ENCODE peak calls at places on chromosome 15, in ten cellular contexts. One of them, this sample, is unnamed.

GRCh38 chr15:66870880-66871388 is 168.9 kb downstream of the SMAD6 start:
- DNase-seq in AG04449: no peak
- DNase-seq in brain microvascular endothelial cell: no peak
- DNase-seq in type B pancreatic cell: no peak
- DNase-seq in RPMI8226: no peak
- DNase-seq in NCI-H524 treated with DMSO at 0.1 percent for 48 hours: no peak
- DNase-seq in KBM-7: no peak
- DNase-seq in CD8-positive, alpha-beta T cell: no peak
- DNase-seq in HCEC 1CT: no peak
- DNase-seq in T-helper 9 cell: no peak
- DNase-seq in this sample: no peak

GRCh38 chr15:33964665-33965040 is 3.6 kb upstream of the CHRM5 start:
- DNase-seq in AG04449: no peak
- DNase-seq in brain microvascular endothelial cell: no peak
- DNase-seq in type B pancreatic cell: no peak
- DNase-seq in RPMI8226: no peak
- DNase-seq in NCI-H524 treated with DMSO at 0.1 percent for 48 hours: no peak
- DNase-seq in KBM-7: no peak
- DNase-seq in CD8-positive, alpha-beta T cell: no peak
- DNase-seq in HCEC 1CT: no peak
- DNase-seq in T-helper 9 cell: no peak
- DNase-seq in this sample: no peak

GRCh38 chr15:66882251-66883020 is 180.4 kb downstream of the SMAD6 start:
- DNase-seq in AG04449: no peak
- DNase-seq in brain microvascular endothelial cell: peak; percentile 38
- DNase-seq in type B pancreatic cell: peak; percentile 66
- DNase-seq in RPMI8226: no peak
- DNase-seq in NCI-H524 treated with DMSO at 0.1 percent for 48 hours: no peak
- DNase-seq in KBM-7: no peak
- DNase-seq in CD8-positive, alpha-beta T cell: no peak
- DNase-seq in HCEC 1CT: peak; percentile 53
- DNase-seq in T-helper 9 cell: no peak
- DNase-seq in this sample: no peak

GRCh38 chr15:41559489-41560177 is 621 bp downstream of the TYRO3 start:
- DNase-seq in AG04449: no peak
- DNase-seq in brain microvascular endothelial cell: no peak
- DNase-seq in type B pancreatic cell: no peak
- DNase-seq in RPMI8226: no peak
- DNase-seq in NCI-H524 treated with DMSO at 0.1 percent for 48 hours: no peak
- DNase-seq in KBM-7: peak; percentile 16
- DNase-seq in CD8-positive, alpha-beta T cell: no peak
- DNase-seq in HCEC 1CT: no peak
- DNase-seq in T-helper 9 cell: no peak
- DNase-seq in this sample: peak; percentile 12

GRCh38 chr15:95742836-95743235 is 587.7 kb upstream of the NR2F2 start:
- DNase-seq in AG04449: no peak
- DNase-seq in brain microvascular endothelial cell: no peak
- DNase-seq in type B pancreatic cell: no peak
- DNase-seq in RPMI8226: no peak
- DNase-seq in NCI-H524 treated with DMSO at 0.1 percent for 48 hours: no peak
- DNase-seq in KBM-7: no peak
- DNase-seq in CD8-positive, alpha-beta T cell: no peak
- DNase-seq in HCEC 1CT: no peak
- DNase-seq in T-helper 9 cell: no peak
- DNase-seq in this sample: peak; percentile 2

GRCh38 chr15:42137461-42138261 is 18.8 kb downstream of the PLA2G4F start:
- DNase-seq in AG04449: no peak
- DNase-seq in brain microvascular endothelial cell: peak; percentile 38
- DNase-seq in type B pancreatic cell: peak; percentile 54
- DNase-seq in RPMI8226: peak; percentile 55
- DNase-seq in NCI-H524 treated with DMSO at 0.1 percent for 48 hours: peak; percentile 59
- DNase-seq in KBM-7: peak; percentile 61
- DNase-seq in CD8-positive, alpha-beta T cell: no peak
- DNase-seq in HCEC 1CT: peak; percentile 54
- DNase-seq in T-helper 9 cell: no peak
- DNase-seq in this sample: peak; percentile 37

GRCh38 chr15:29822100-29822684 is at the start of gene TJP1:
- DNase-seq in AG04449: no peak
- DNase-seq in brain microvascular endothelial cell: peak; percentile 60
- DNase-seq in type B pancreatic cell: peak; percentile 88
- DNase-seq in RPMI8226: peak; percentile 12
- DNase-seq in NCI-H524 treated with DMSO at 0.1 percent for 48 hours: no peak
- DNase-seq in KBM-7: no peak
- DNase-seq in CD8-positive, alpha-beta T cell: no peak
- DNase-seq in HCEC 1CT: peak; percentile 78
- DNase-seq in T-helper 9 cell: no peak
- DNase-seq in this sample: peak; percentile 18

GRCh38 chr15:72369964-72370363 is 5.8 kb downstream of the HEXA start:
- DNase-seq in AG04449: no peak
- DNase-seq in brain microvascular endothelial cell: no peak
- DNase-seq in type B pancreatic cell: no peak
- DNase-seq in RPMI8226: no peak
- DNase-seq in NCI-H524 treated with DMSO at 0.1 percent for 48 hours: no peak
- DNase-seq in KBM-7: peak; percentile 75
- DNase-seq in CD8-positive, alpha-beta T cell: no peak
- DNase-seq in HCEC 1CT: peak; percentile 54
- DNase-seq in T-helper 9 cell: no peak
- DNase-seq in this sample: no peak

GRCh38 chr15:78811124-78811824 is at the start of gene ADAMTS7:
- DNase-seq in AG04449: no peak
- DNase-seq in brain microvascular endothelial cell: peak; percentile 37
- DNase-seq in type B pancreatic cell: peak; percentile 88
- DNase-seq in RPMI8226: peak; percentile 83
- DNase-seq in NCI-H524 treated with DMSO at 0.1 percent for 48 hours: no peak
- DNase-seq in KBM-7: peak; percentile 72
- DNase-seq in CD8-positive, alpha-beta T cell: peak; percentile 29
- DNase-seq in HCEC 1CT: peak; percentile 58
- DNase-seq in T-helper 9 cell: peak; percentile 62
- DNase-seq in this sample: peak; percentile 66

GRCh38 chr15:51098331-51098619 is 3.6 kb upstream of the TNFAIP8L3 start:
- DNase-seq in AG04449: no peak
- DNase-seq in brain microvascular endothelial cell: no peak
- DNase-seq in type B pancreatic cell: no peak
- DNase-seq in RPMI8226: no peak
- DNase-seq in NCI-H524 treated with DMSO at 0.1 percent for 48 hours: no peak
- DNase-seq in KBM-7: no peak
- DNase-seq in CD8-positive, alpha-beta T cell: no peak
- DNase-seq in HCEC 1CT: no peak
- DNase-seq in T-helper 9 cell: no peak
- DNase-seq in this sample: no peak

GRCh38 chr15:24856397-24857093 is 98.2 kb upstream of the SNRPN start:
- DNase-seq in AG04449: no peak
- DNase-seq in brain microvascular endothelial cell: no peak
- DNase-seq in type B pancreatic cell: peak; percentile 74
- DNase-seq in RPMI8226: no peak
- DNase-seq in NCI-H524 treated with DMSO at 0.1 percent for 48 hours: no peak
- DNase-seq in KBM-7: no peak
- DNase-seq in CD8-positive, alpha-beta T cell: no peak
- DNase-seq in HCEC 1CT: no peak
- DNase-seq in T-helper 9 cell: no peak
- DNase-seq in this sample: no peak

GRCh38 chr15:68252925-68253534 is 23.5 kb upstream of the CLN6 start:
- DNase-seq in AG04449: no peak
- DNase-seq in brain microvascular endothelial cell: peak; percentile 74
- DNase-seq in type B pancreatic cell: no peak
- DNase-seq in RPMI8226: peak; percentile 87
- DNase-seq in NCI-H524 treated with DMSO at 0.1 percent for 48 hours: peak; percentile 79
- DNase-seq in KBM-7: peak; percentile 91
- DNase-seq in CD8-positive, alpha-beta T cell: peak; percentile 9
- DNase-seq in HCEC 1CT: peak; percentile 80
- DNase-seq in T-helper 9 cell: no peak
- DNase-seq in this sample: peak; percentile 73

GRCh38 chr15:39260791-39261190 is 320.1 kb upstream of the THBS1 start:
- DNase-seq in AG04449: no peak
- DNase-seq in brain microvascular endothelial cell: no peak
- DNase-seq in type B pancreatic cell: no peak
- DNase-seq in RPMI8226: no peak
- DNase-seq in NCI-H524 treated with DMSO at 0.1 percent for 48 hours: no peak
- DNase-seq in KBM-7: no peak
- DNase-seq in CD8-positive, alpha-beta T cell: no peak
- DNase-seq in HCEC 1CT: no peak
- DNase-seq in T-helper 9 cell: no peak
- DNase-seq in this sample: no peak